ENCODE peak calls at places on chromosomes 2 and 18, in nine cellular contexts. One of them, this sample, is unnamed. For H4K20me1, the result is how much of the 10 kb centered on the place peaks cover.

GRCh38 chr18:13261658-13262357 is 43.2 kb downstream of the LDLRAD4 start:
- DNase-seq in SK-N-SH: no peak
- DNase-seq in PC-9: no peak
- DNase-seq in mammary epithelial cell: no peak
- DNase-seq in PC-3: no peak
- DNase-seq in osteoblast: no peak
- DNase-seq in IMR-90: no peak
- DNase-seq in HepG2: no peak
- DNase-seq in Karpas-422: no peak
- DNase-seq in this sample: no peak

GRCh38 chr18:45521777-45522176 is 93.5 kb upstream of the SLC14A2 start:
- DNase-seq in SK-N-SH: no peak
- DNase-seq in PC-9: no peak
- DNase-seq in mammary epithelial cell: peak
- DNase-seq in PC-3: no peak
- DNase-seq in osteoblast: no peak
- DNase-seq in IMR-90: peak
- DNase-seq in HepG2: no peak
- DNase-seq in Karpas-422: no peak
- DNase-seq in this sample: no peak

GRCh38 chr2:108377815-108378630 is at the start of gene SULT1C4:
- DNase-seq in SK-N-SH: peak
- DNase-seq in PC-9: no peak
- DNase-seq in mammary epithelial cell: no peak
- DNase-seq in PC-3: no peak
- DNase-seq in osteoblast: no peak
- DNase-seq in IMR-90: peak
- DNase-seq in HepG2: peak
- DNase-seq in Karpas-422: no peak
- DNase-seq in this sample: peak

GRCh38 chr2:118423776-118424175 is 335.5 kb downstream of the INSIG2 start:
- DNase-seq in SK-N-SH: no peak
- DNase-seq in PC-9: no peak
- DNase-seq in mammary epithelial cell: no peak
- DNase-seq in PC-3: no peak
- DNase-seq in osteoblast: no peak
- DNase-seq in IMR-90: no peak
- DNase-seq in HepG2: no peak
- DNase-seq in Karpas-422: no peak
- DNase-seq in this sample: no peak

GRCh38 chr2:95062716-95063400 is 37.4 kb downstream of the MAL start:
- DNase-seq in SK-N-SH: no peak
- DNase-seq in PC-9: peak
- DNase-seq in mammary epithelial cell: peak
- DNase-seq in PC-3: peak
- DNase-seq in osteoblast: no peak
- DNase-seq in IMR-90: no peak
- DNase-seq in HepG2: peak
- DNase-seq in Karpas-422: no peak
- DNase-seq in this sample: no peak

GRCh38 chr2:64434039-64434657 is 19.8 kb upstream of the LGALSL start:
- DNase-seq in SK-N-SH: no peak
- DNase-seq in PC-9: no peak
- DNase-seq in mammary epithelial cell: no peak
- DNase-seq in PC-3: no peak
- DNase-seq in osteoblast: no peak
- DNase-seq in IMR-90: no peak
- DNase-seq in HepG2: peak
- DNase-seq in Karpas-422: no peak
- DNase-seq in this sample: no peak

GRCh38 chr2:14756981-14757657 is 124.6 kb downstream of the LRATD1 start:
- DNase-seq in SK-N-SH: no peak
- DNase-seq in PC-9: peak
- DNase-seq in mammary epithelial cell: peak
- DNase-seq in PC-3: peak
- DNase-seq in osteoblast: peak
- DNase-seq in IMR-90: peak
- DNase-seq in HepG2: no peak
- DNase-seq in Karpas-422: no peak
- DNase-seq in this sample: no peak

GRCh38 chr18:63421514-63421913 is 762 bp downstream of the VPS4B start:
- DNase-seq in SK-N-SH: no peak
- DNase-seq in PC-9: no peak
- DNase-seq in mammary epithelial cell: no peak
- DNase-seq in PC-3: no peak
- DNase-seq in osteoblast: peak
- DNase-seq in IMR-90: no peak
- DNase-seq in HepG2: no peak
- DNase-seq in Karpas-422: no peak
- DNase-seq in this sample: no peak

GRCh38 chr18:52484977-52485376 is 145.0 kb downstream of the DCC start:
- DNase-seq in SK-N-SH: no peak
- DNase-seq in PC-9: no peak
- DNase-seq in mammary epithelial cell: no peak
- DNase-seq in PC-3: peak
- DNase-seq in osteoblast: no peak
- DNase-seq in IMR-90: no peak
- DNase-seq in HepG2: no peak
- DNase-seq in Karpas-422: no peak
- DNase-seq in this sample: no peak

GRCh38 chr2:144449028-144449406 is 70.9 kb downstream of the ZEB2 start:
- DNase-seq in SK-N-SH: no peak
- DNase-seq in PC-9: no peak
- DNase-seq in mammary epithelial cell: no peak
- DNase-seq in PC-3: no peak
- DNase-seq in osteoblast: no peak
- DNase-seq in IMR-90: no peak
- DNase-seq in HepG2: no peak
- DNase-seq in Karpas-422: peak
- DNase-seq in this sample: no peak

GRCh38 chr2:239244625-239245024 is 156.2 kb downstream of the HDAC4 start:
- DNase-seq in SK-N-SH: no peak
- DNase-seq in PC-9: no peak
- DNase-seq in mammary epithelial cell: no peak
- DNase-seq in PC-3: no peak
- DNase-seq in osteoblast: no peak
- DNase-seq in IMR-90: no peak
- DNase-seq in HepG2: no peak
- DNase-seq in Karpas-422: no peak
- DNase-seq in this sample: no peak

GRCh38 chr2:20594957-20595356 is 55.9 kb downstream of the HS1BP3 start:
- DNase-seq in SK-N-SH: no peak
- DNase-seq in PC-9: no peak
- DNase-seq in mammary epithelial cell: no peak
- DNase-seq in PC-3: no peak
- DNase-seq in osteoblast: no peak
- DNase-seq in IMR-90: no peak
- DNase-seq in HepG2: no peak
- DNase-seq in Karpas-422: no peak
- DNase-seq in this sample: no peak

GRCh38 chr18:59566507-59566906 is 130.7 kb downstream of the CCBE1 start:
- DNase-seq in SK-N-SH: no peak
- DNase-seq in PC-9: no peak
- DNase-seq in mammary epithelial cell: no peak
- DNase-seq in PC-3: no peak
- DNase-seq in osteoblast: peak
- DNase-seq in IMR-90: peak
- DNase-seq in HepG2: no peak
- DNase-seq in Karpas-422: no peak
- DNase-seq in this sample: no peak
- H4K20me1 ChIP-seq in SK-N-SH: under half
- H4K20me1 ChIP-seq in PC-9: under half
- H4K20me1 ChIP-seq in mammary epithelial cell: under half
- H4K20me1 ChIP-seq in PC-3: under half
- H4K20me1 ChIP-seq in osteoblast: under half
- H4K20me1 ChIP-seq in IMR-90: under half
- H4K20me1 ChIP-seq in HepG2: under half
- H4K20me1 ChIP-seq in Karpas-422: under half
- H4K20me1 ChIP-seq in this sample: under half

GRCh38 chr2:63058742-63059433 is 8.3 kb downstream of the OTX1 start:
- DNase-seq in SK-N-SH: peak
- DNase-seq in PC-9: no peak
- DNase-seq in mammary epithelial cell: no peak
- DNase-seq in PC-3: no peak
- DNase-seq in osteoblast: peak
- DNase-seq in IMR-90: no peak
- DNase-seq in HepG2: no peak
- DNase-seq in Karpas-422: no peak
- DNase-seq in this sample: peak
- H4K20me1 ChIP-seq in SK-N-SH: under half
- H4K20me1 ChIP-seq in PC-9: under half
- H4K20me1 ChIP-seq in mammary epithelial cell: under half
- H4K20me1 ChIP-seq in PC-3: under half
- H4K20me1 ChIP-seq in osteoblast: under half
- H4K20me1 ChIP-seq in IMR-90: under half
- H4K20me1 ChIP-seq in HepG2: under half
- H4K20me1 ChIP-seq in Karpas-422: under half
- H4K20me1 ChIP-seq in this sample: under half

GRCh38 chr2:216663106-216663505 is 29.9 kb downstream of the IGFBP2 start:
- DNase-seq in SK-N-SH: no peak
- DNase-seq in PC-9: no peak
- DNase-seq in mammary epithelial cell: no peak
- DNase-seq in PC-3: no peak
- DNase-seq in osteoblast: peak
- DNase-seq in IMR-90: no peak
- DNase-seq in HepG2: no peak
- DNase-seq in Karpas-422: no peak
- DNase-seq in this sample: no peak
- H4K20me1 ChIP-seq in SK-N-SH: under half
- H4K20me1 ChIP-seq in PC-9: under half
- H4K20me1 ChIP-seq in mammary epithelial cell: under half
- H4K20me1 ChIP-seq in PC-3: under half
- H4K20me1 ChIP-seq in osteoblast: under half
- H4K20me1 ChIP-seq in IMR-90: under half
- H4K20me1 ChIP-seq in HepG2: under half
- H4K20me1 ChIP-seq in Karpas-422: under half
- H4K20me1 ChIP-seq in this sample: half or more

GRCh38 chr2:101854877-101855276 is 136.9 kb upstream of the IL1R2 start:
- DNase-seq in SK-N-SH: no peak
- DNase-seq in PC-9: no peak
- DNase-seq in mammary epithelial cell: no peak
- DNase-seq in PC-3: no peak
- DNase-seq in osteoblast: no peak
- DNase-seq in IMR-90: no peak
- DNase-seq in HepG2: peak
- DNase-seq in Karpas-422: no peak
- DNase-seq in this sample: no peak
- H4K20me1 ChIP-seq in SK-N-SH: under half
- H4K20me1 ChIP-seq in PC-9: under half
- H4K20me1 ChIP-seq in mammary epithelial cell: under half
- H4K20me1 ChIP-seq in PC-3: under half
- H4K20me1 ChIP-seq in osteoblast: under half
- H4K20me1 ChIP-seq in IMR-90: under half
- H4K20me1 ChIP-seq in HepG2: under half
- H4K20me1 ChIP-seq in Karpas-422: under half
- H4K20me1 ChIP-seq in this sample: under half

GRCh38 chr2:152518016-152518415 is 183.0 kb downstream of the FMNL2 start:
- DNase-seq in SK-N-SH: no peak
- DNase-seq in PC-9: no peak
- DNase-seq in mammary epithelial cell: no peak
- DNase-seq in PC-3: no peak
- DNase-seq in osteoblast: no peak
- DNase-seq in IMR-90: no peak
- DNase-seq in HepG2: no peak
- DNase-seq in Karpas-422: no peak
- DNase-seq in this sample: no peak
- H4K20me1 ChIP-seq in SK-N-SH: under half
- H4K20me1 ChIP-seq in PC-9: under half
- H4K20me1 ChIP-seq in mammary epithelial cell: under half
- H4K20me1 ChIP-seq in PC-3: under half
- H4K20me1 ChIP-seq in osteoblast: under half
- H4K20me1 ChIP-seq in IMR-90: under half
- H4K20me1 ChIP-seq in HepG2: under half
- H4K20me1 ChIP-seq in Karpas-422: under half
- H4K20me1 ChIP-seq in this sample: half or more

GRCh38 chr2:120251077-120251476 is 1.6 kb upstream of the RALB start:
- DNase-seq in SK-N-SH: no peak
- DNase-seq in PC-9: no peak
- DNase-seq in mammary epithelial cell: no peak
- DNase-seq in PC-3: no peak
- DNase-seq in osteoblast: no peak
- DNase-seq in IMR-90: no peak
- DNase-seq in HepG2: no peak
- DNase-seq in Karpas-422: no peak
- DNase-seq in this sample: no peak
- H4K20me1 ChIP-seq in SK-N-SH: under half
- H4K20me1 ChIP-seq in PC-9: under half
- H4K20me1 ChIP-seq in mammary epithelial cell: under half
- H4K20me1 ChIP-seq in PC-3: under half
- H4K20me1 ChIP-seq in osteoblast: under half
- H4K20me1 ChIP-seq in IMR-90: under half
- H4K20me1 ChIP-seq in HepG2: under half
- H4K20me1 ChIP-seq in Karpas-422: under half
- H4K20me1 ChIP-seq in this sample: under half

GRCh38 chr2:43186321-43186678 is 40.1 kb downstream of the ZFP36L2 start:
- DNase-seq in SK-N-SH: no peak
- DNase-seq in PC-9: no peak
- DNase-seq in mammary epithelial cell: no peak
- DNase-seq in PC-3: no peak
- DNase-seq in osteoblast: no peak
- DNase-seq in IMR-90: no peak
- DNase-seq in HepG2: no peak
- DNase-seq in Karpas-422: no peak
- DNase-seq in this sample: no peak

GRCh38 chr2:43186679-43187374 is 39.6 kb downstream of the ZFP36L2 start:
- DNase-seq in SK-N-SH: no peak
- DNase-seq in PC-9: no peak
- DNase-seq in mammary epithelial cell: no peak
- DNase-seq in PC-3: no peak
- DNase-seq in osteoblast: peak
- DNase-seq in IMR-90: no peak
- DNase-seq in HepG2: peak
- DNase-seq in Karpas-422: no peak
- DNase-seq in this sample: no peak

GRCh38 chr2:43183743-43184142 is 42.7 kb downstream of the ZFP36L2 start:
- DNase-seq in SK-N-SH: no peak
- DNase-seq in PC-9: no peak
- DNase-seq in mammary epithelial cell: no peak
- DNase-seq in PC-3: no peak
- DNase-seq in osteoblast: no peak
- DNase-seq in IMR-90: no peak
- DNase-seq in HepG2: no peak
- DNase-seq in Karpas-422: no peak
- DNase-seq in this sample: no peak

GRCh38 chr2:43184339-43184895 is 42.0 kb downstream of the ZFP36L2 start:
- DNase-seq in SK-N-SH: no peak
- DNase-seq in PC-9: peak
- DNase-seq in mammary epithelial cell: peak
- DNase-seq in PC-3: peak
- DNase-seq in osteoblast: peak
- DNase-seq in IMR-90: peak
- DNase-seq in HepG2: peak
- DNase-seq in Karpas-422: no peak
- DNase-seq in this sample: no peak

DNA sequence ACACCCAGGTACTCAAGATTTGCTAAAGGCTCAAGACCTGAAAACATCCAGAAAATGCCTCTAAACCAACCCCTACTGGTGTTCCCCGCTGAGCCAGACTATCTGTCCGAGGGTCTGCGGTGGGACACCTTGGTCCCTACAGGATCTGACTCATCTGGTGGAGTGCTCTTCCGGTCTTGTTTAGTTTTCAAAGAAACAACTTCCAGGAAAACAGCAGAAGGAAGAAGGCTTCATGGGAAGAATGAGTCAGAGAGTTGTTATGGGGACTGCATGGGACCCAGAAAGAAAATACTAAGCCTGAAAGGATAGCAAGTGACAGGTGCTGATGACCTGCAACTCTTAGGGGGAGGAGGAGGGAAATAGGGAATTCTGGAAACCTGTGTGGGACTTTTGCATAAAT is 41.3 kb downstream of the ZFP36L2 start:
- DNase-seq in SK-N-SH: no peak
- DNase-seq in PC-9: peak
- DNase-seq in mammary epithelial cell: no peak
- DNase-seq in PC-3: no peak
- DNase-seq in osteoblast: no peak
- DNase-seq in IMR-90: peak
- DNase-seq in HepG2: no peak
- DNase-seq in Karpas-422: no peak
- DNase-seq in this sample: no peak
- H4K20me1 ChIP-seq in SK-N-SH: under half
- H4K20me1 ChIP-seq in PC-9: under half
- H4K20me1 ChIP-seq in mammary epithelial cell: under half
- H4K20me1 ChIP-seq in PC-3: under half
- H4K20me1 ChIP-seq in osteoblast: under half
- H4K20me1 ChIP-seq in IMR-90: under half
- H4K20me1 ChIP-seq in HepG2: under half
- H4K20me1 ChIP-seq in Karpas-422: under half
- H4K20me1 ChIP-seq in this sample: under half